ENCODE peak calls at places on chromosomes 11 and 22, in seven cellular contexts. C, D, Z, Q, X, H and A are unnamed samples.
A peak's percentile ranks its signal among the peaks of the same experiment; 100 is the strongest.

GRCh38 chr11:74725701-74726100 is 5.5 kb downstream of the CHRDL2 start:
- DNase-seq in D (peak; percentile 45), C (no peak), X (no peak), Q (no peak), H (no peak), Z (no peak), A (no peak)

GRCh38 chr11:76321340-76321739 is 59.6 kb downstream of the THAP12 start:
- DNase-seq in Z (no peak), X (no peak), Q (no peak), C (no peak), H (no peak), D (no peak), A (no peak)

GRCh38 chr22:47448231-47449035 is 686.0 kb downstream of the TBC1D22A start:
- DNase-seq in C (no peak), H (no peak), Q (no peak), X (no peak), Z (no peak), D (no peak), A (no peak)

GRCh38 chr11:8251767-8252295 is 11.8 kb downstream of the LMO1 start:
- DNase-seq in Q (no peak), C (no peak), H (no peak), Z (no peak), D (no peak), X (no peak), A (no peak)

GRCh38 chr11:77548552-77549439 is 41.0 kb upstream of the AQP11 start:
- DNase-seq in C (no peak), X (no peak), D (no peak), Z (no peak), Q (no peak), H (no peak), A (no peak)

GRCh38 chr11:3879967-3880542 is 24.6 kb downstream of the STIM1 start:
- DNase-seq in D (no peak), X (no peak), Z (no peak), H (no peak), Q (no peak), C (no peak), A (no peak)

GRCh38 chr22:48494968-48495750 is 1332.5 kb downstream of the BRD1 start:
- DNase-seq in D (no peak), H (no peak), Q (no peak), Z (no peak), C (no peak), X (no peak), A (no peak)

GRCh38 chr11:12232160-12232559 is 121.8 kb downstream of the MICAL2 start:
- DNase-seq in Q (peak; percentile 53), X (no peak), D (no peak), Z (no peak), H (no peak), C (no peak), A (no peak)

GRCh38 chr22:41603873-41604332 is 14.3 kb upstream of the PMM1 start:
- DNase-seq in Z (no peak), D (no peak), C (no peak), Q (no peak), X (no peak), H (no peak), A (no peak)

GRCh38 chr22:40637181-40638150 is 947 bp upstream of the MRTFA start:
- DNase-seq in C (no peak), D (peak; percentile 84), X (no peak), H (no peak), Q (no peak), Z (no peak), A (no peak)

GRCh38 chr11:8766043-8766992 is 83.7 kb downstream of the RPL27A start:
- DNase-seq in Z (no peak), X (peak; percentile 92), D (peak; percentile 63), Q (peak; percentile 89), C (no peak), H (peak; percentile 23), A (no peak)

GRCh38 chr11:85813721-85814120 is 2.8 kb upstream of the SYTL2 start:
- DNase-seq in Z (no peak), H (no peak), D (no peak), Q (no peak), X (no peak), C (no peak), A (no peak)

GRCh38 chr11:85810521-85810870 is 445 bp downstream of the SYTL2 start:
- DNase-seq in X (no peak), C (no peak), H (no peak), Q (no peak), Z (no peak), D (no peak), A (no peak)

GRCh38 chr11:85810871-85811611 is at the start of gene SYTL2:
- DNase-seq in Q (peak; percentile 33), C (peak; percentile 75), Z (no peak), H (peak; percentile 73), D (peak; percentile 82), X (peak; percentile 54), A (no peak)

GRCh38 chr11:85809881-85810280 is 1.1 kb downstream of the SYTL2 start:
- DNase-seq in H (no peak), Z (no peak), Q (no peak), C (no peak), D (peak; percentile 34), X (no peak), A (no peak)

DNA sequence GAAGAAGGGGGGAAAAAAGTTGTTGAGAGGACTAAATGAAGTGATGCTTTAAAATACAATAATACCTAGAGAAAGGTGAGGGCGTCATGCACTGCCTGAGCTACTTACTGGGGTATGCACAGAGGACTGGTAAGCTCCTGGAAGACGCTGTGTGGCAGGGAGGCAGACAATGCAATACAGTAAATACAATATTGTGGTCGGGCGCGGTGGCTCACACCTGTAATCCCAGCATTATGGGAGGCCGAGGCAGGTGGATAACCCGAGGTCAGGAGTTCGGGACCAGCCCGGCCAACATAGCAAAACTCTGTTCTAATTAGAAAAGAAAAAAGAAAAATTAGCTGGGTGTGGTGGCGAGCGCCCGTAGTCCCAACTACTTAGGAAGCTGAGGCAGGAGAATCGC is 683 bp upstream of the SYTL2 start:
- DNase-seq in Z (no peak), D (no peak), C (no peak), Q (no peak), H (no peak), X (no peak), A (no peak)
- H3K4me3 ChIP-seq in Z (peak overlapping the region; percentile 57), D (peak overlapping the region; percentile 80), C (peak overlapping the region; percentile 52), Q (peak overlapping the region; percentile 52), H (no peak overlapping the region), X (no peak overlapping the region), A (peak overlapping the region; percentile 55)

GRCh38 chr11:35763772-35764171 is 101.2 kb downstream of the TRIM44 start:
- DNase-seq in H (no peak), D (no peak), C (no peak), X (no peak), Z (no peak), Q (no peak), A (no peak)

GRCh38 chr11:35763301-35763700 is 100.7 kb downstream of the TRIM44 start:
- DNase-seq in H (no peak), Q (no peak), Z (no peak), D (no peak), X (no peak), C (no peak), A (no peak)

GRCh38 chr11:35764414-35764813 is 101.8 kb downstream of the TRIM44 start:
- DNase-seq in X (no peak), Z (no peak), C (no peak), Q (no peak), D (no peak), H (no peak), A (no peak)

GRCh38 chr11:35765211-35765610 is 102.6 kb downstream of the TRIM44 start:
- DNase-seq in Z (no peak), C (no peak), X (no peak), Q (no peak), H (no peak), D (no peak), A (no peak)

DNA sequence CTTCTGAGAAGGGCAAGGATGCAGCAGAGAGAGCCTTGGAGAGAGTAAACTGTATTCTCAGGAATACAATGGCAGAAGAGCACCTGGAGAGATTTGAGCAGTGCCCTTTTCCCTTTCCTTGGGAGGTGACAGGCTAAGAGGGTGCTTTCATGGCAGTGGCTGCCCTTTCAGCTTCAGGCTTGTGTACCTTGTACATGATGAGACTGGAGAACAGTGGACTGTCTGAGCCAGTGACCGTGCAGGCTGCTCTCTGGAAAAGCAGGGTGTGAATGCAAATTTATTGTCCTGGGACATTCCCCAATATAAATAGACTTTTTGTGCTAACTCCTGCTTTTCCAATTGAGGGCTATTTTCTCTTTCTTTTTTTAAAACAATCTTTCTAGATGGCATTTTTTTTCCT is 99.3 kb downstream of the TRIM44 start:
- DNase-seq in C (no peak), Z (no peak), Q (no peak), D (no peak), X (no peak), H (no peak), A (no peak)
- H3K4me3 ChIP-seq in C (no peak overlapping the region), Z (no peak overlapping the region), Q (no peak overlapping the region), D (no peak overlapping the region), X (no peak overlapping the region), H (no peak overlapping the region), A (no peak overlapping the region)

DNA sequence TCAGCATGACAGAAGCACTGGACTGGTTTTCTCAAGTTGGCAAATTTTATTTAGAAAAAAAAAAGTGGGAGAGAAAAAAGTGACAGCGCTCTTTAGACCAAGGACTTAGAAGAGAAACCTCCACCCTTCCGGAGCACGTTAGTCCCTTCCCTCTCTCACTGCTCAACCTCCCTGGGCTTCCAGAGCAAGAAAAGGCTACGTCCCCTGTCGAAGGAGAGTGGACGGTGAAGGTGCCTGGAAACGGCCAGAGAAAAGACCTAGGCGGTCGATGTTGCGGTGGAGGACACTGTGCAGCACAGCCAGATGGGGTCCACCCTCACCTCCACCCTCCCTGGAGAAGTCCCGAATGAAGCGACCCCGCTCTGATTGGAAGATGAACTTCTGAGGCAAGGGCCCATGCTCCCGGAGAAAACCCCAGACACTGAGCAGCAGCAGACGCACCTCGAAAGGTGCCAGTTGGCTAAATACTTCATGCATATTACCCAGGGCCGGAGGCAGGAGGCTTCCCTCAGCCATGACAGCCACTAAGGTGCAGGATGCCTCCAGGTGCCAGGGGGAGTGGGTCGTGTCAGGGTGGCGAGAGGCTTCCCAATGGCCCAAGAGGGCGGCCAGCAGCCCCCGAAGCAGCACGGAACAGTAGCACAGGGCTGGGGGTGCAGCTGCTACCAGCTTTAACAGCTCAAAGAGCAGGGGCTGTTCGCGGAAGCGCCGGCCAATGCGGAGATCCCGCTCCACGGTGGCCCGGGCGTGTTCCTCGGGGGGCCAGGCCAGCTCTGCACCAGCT is 604 bp upstream of the GANAB start:
- DNase-seq in H (no peak), D (no peak), X (no peak), C (no peak), Q (no peak), Z (no peak), A (no peak)
- H3K4me3 ChIP-seq in H (no peak overlapping the region), D (peak overlapping the region; percentile 55), X (no peak overlapping the region), C (no peak overlapping the region), Q (no peak overlapping the region), Z (peak overlapping the region; percentile 13), A (no peak overlapping the region)

GRCh38 chr11:114132427-114132826 is 72.9 kb downstream of the ZBTB16 start:
- DNase-seq in H (no peak), Z (no peak), Q (no peak), X (no peak), C (no peak), D (no peak), A (no peak)

GRCh38 chr11:114132944-114133394 is 73.5 kb downstream of the ZBTB16 start:
- DNase-seq in H (no peak), D (no peak), X (no peak), Z (peak; percentile 61), Q (peak; percentile 12), C (no peak), A (peak; percentile 76)

GRCh38 chr11:114131366-114131963 is 72.0 kb downstream of the ZBTB16 start:
- DNase-seq in H (no peak), X (no peak), C (no peak), D (no peak), Q (no peak), Z (no peak), A (no peak)

GRCh38 chr11:114128399-114128798 is 68.9 kb downstream of the ZBTB16 start:
- DNase-seq in D (no peak), X (no peak), Q (no peak), C (no peak), H (no peak), Z (no peak), A (no peak)

GRCh38 chr11:114129699-114130659 is 70.5 kb downstream of the ZBTB16 start:
- DNase-seq in Q (no peak), X (no peak), D (no peak), H (no peak), C (no peak), Z (no peak), A (no peak)
- H3K4me3 ChIP-seq in Q (no peak overlapping the region), X (no peak overlapping the region), D (no peak overlapping the region), H (no peak overlapping the region), C (no peak overlapping the region), Z (no peak overlapping the region), A (no peak overlapping the region)